ENCODE peak calls at places on chromosomes 2 and 18, in seven cellular contexts. One of them, this sample, is unnamed.

GRCh38 chr2:63055510-63056308 is 5.1 kb downstream of the OTX1 start:
- DNase-seq in K562: no peak
- DNase-seq in GM23338: peak; percentile 62
- DNase-seq in neural progenitor cell: peak; percentile 67
- DNase-seq in mammary epithelial cell: no peak
- DNase-seq in DND-41: no peak
- DNase-seq in A673: no peak
- DNase-seq in this sample: no peak

GRCh38 chr2:240640939-240641338 is 15.7 kb downstream of the GPR35 start:
- DNase-seq in K562: peak; percentile 37
- DNase-seq in GM23338: peak; percentile 86
- DNase-seq in neural progenitor cell: peak; percentile 82
- DNase-seq in mammary epithelial cell: peak; percentile 21
- DNase-seq in DND-41: no peak
- DNase-seq in A673: peak; percentile 45
- DNase-seq in this sample: no peak

GRCh38 chr2:38128653-38129052 is 52.7 kb upstream of the CYP1B1 start:
- DNase-seq in K562: no peak
- DNase-seq in GM23338: no peak
- DNase-seq in neural progenitor cell: no peak
- DNase-seq in mammary epithelial cell: no peak
- DNase-seq in DND-41: no peak
- DNase-seq in A673: no peak
- DNase-seq in this sample: peak; percentile 48

GRCh38 chr2:225282858-225283693 is 116.4 kb upstream of the NYAP2 start:
- DNase-seq in K562: peak; percentile 8
- DNase-seq in GM23338: peak; percentile 76
- DNase-seq in neural progenitor cell: peak; percentile 58
- DNase-seq in mammary epithelial cell: peak; percentile 16
- DNase-seq in DND-41: peak; percentile 12
- DNase-seq in A673: peak; percentile 53
- DNase-seq in this sample: no peak

GRCh38 chr18:10406172-10406663 is 48.2 kb upstream of the APCDD1 start:
- DNase-seq in K562: no peak
- DNase-seq in GM23338: peak; percentile 18
- DNase-seq in neural progenitor cell: peak; percentile 46
- DNase-seq in mammary epithelial cell: no peak
- DNase-seq in DND-41: no peak
- DNase-seq in A673: peak; percentile 44
- DNase-seq in this sample: no peak

GRCh38 chr2:205936446-205936845 is 149.5 kb downstream of the INO80D start:
- DNase-seq in K562: no peak
- DNase-seq in GM23338: no peak
- DNase-seq in neural progenitor cell: peak; percentile 18
- DNase-seq in mammary epithelial cell: no peak
- DNase-seq in DND-41: no peak
- DNase-seq in A673: no peak
- DNase-seq in this sample: no peak

GRCh38 chr2:186718122-186718521 is 24.3 kb downstream of the FAM171B start:
- DNase-seq in K562: no peak
- DNase-seq in GM23338: no peak
- DNase-seq in neural progenitor cell: peak; percentile 35
- DNase-seq in mammary epithelial cell: no peak
- DNase-seq in DND-41: no peak
- DNase-seq in A673: no peak
- DNase-seq in this sample: no peak

GRCh38 chr18:45617284-45617683 is 2.0 kb downstream of the SLC14A2 start:
- DNase-seq in K562: peak; percentile 9
- DNase-seq in GM23338: no peak
- DNase-seq in neural progenitor cell: no peak
- DNase-seq in mammary epithelial cell: peak; percentile 89
- DNase-seq in DND-41: no peak
- DNase-seq in A673: no peak
- DNase-seq in this sample: no peak

GRCh38 chr2:229370484-229370883 is 99.4 kb upstream of the PID1 start:
- DNase-seq in K562: no peak
- DNase-seq in GM23338: no peak
- DNase-seq in neural progenitor cell: no peak
- DNase-seq in mammary epithelial cell: no peak
- DNase-seq in DND-41: no peak
- DNase-seq in A673: no peak
- DNase-seq in this sample: no peak

GRCh38 chr18:29406996-29407395 is 1230.1 kb upstream of the CDH2 start:
- DNase-seq in K562: no peak
- DNase-seq in GM23338: no peak
- DNase-seq in neural progenitor cell: no peak
- DNase-seq in mammary epithelial cell: no peak
- DNase-seq in DND-41: no peak
- DNase-seq in A673: no peak
- DNase-seq in this sample: no peak

GRCh38 chr2:160062283-160063005 is at the start of gene PLA2R1:
- DNase-seq in K562: no peak
- DNase-seq in GM23338: peak; percentile 76
- DNase-seq in neural progenitor cell: peak; percentile 78
- DNase-seq in mammary epithelial cell: peak; percentile 39
- DNase-seq in DND-41: no peak
- DNase-seq in A673: peak; percentile 9
- DNase-seq in this sample: no peak
- TF ChIP-seq EZH2 in K562: no peak
- TF ChIP-seq EZH2 in GM23338: no peak
- TF ChIP-seq EZH2 in neural progenitor cell: peak; percentile 52
- TF ChIP-seq EZH2 in mammary epithelial cell: no peak
- TF ChIP-seq EZH2 in DND-41: no peak
- TF ChIP-seq EZH2 in A673: no peak
- TF ChIP-seq EZH2 in this sample: no peak

DNA sequence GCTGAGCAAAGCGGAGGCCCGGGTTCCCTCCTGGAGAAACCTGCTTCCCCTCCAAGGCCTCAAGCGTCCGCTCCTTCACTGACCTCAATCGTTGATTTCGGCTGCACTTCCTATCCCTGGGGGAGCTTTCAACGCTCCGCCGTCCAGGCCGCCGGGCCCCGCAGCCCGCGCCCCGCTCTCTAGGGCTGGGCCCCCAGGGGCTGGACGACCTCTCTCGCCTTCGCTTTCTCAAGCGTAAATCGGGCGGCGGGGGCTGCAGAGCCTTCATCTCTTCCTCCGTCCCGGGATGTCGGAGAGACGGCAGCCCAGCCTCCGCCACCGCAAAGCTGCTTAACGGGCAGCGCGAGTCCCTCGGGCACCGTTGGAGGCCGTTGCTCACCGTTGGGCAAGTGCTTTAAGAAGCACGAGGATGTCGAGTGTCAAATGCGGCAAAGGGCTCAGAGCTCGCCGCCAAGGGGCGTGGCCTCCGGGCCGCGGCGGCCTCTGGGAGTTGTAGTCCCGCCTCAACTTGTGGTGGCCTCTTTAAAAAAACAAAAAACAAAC is 8.5 kb downstream of the HES6 start:
- DNase-seq in K562: peak; percentile 76
- DNase-seq in GM23338: peak; percentile 90
- DNase-seq in neural progenitor cell: peak; percentile 93
- DNase-seq in mammary epithelial cell: peak; percentile 51
- DNase-seq in DND-41: no peak
- DNase-seq in A673: no peak
- DNase-seq in this sample: no peak
- TF ChIP-seq EZH2 in K562: no peak
- TF ChIP-seq EZH2 in GM23338: no peak
- TF ChIP-seq EZH2 in neural progenitor cell: peak; percentile 65
- TF ChIP-seq EZH2 in mammary epithelial cell: no peak
- TF ChIP-seq EZH2 in DND-41: no peak
- TF ChIP-seq EZH2 in A673: no peak
- TF ChIP-seq EZH2 in this sample: no peak

GRCh38 chr2:231334179-231334930 is 61.2 kb upstream of the B3GNT7 start:
- DNase-seq in K562: no peak
- DNase-seq in GM23338: no peak
- DNase-seq in neural progenitor cell: no peak
- DNase-seq in mammary epithelial cell: no peak
- DNase-seq in DND-41: no peak
- DNase-seq in A673: no peak
- DNase-seq in this sample: no peak

GRCh38 chr2:231332872-231333500 is 62.5 kb upstream of the B3GNT7 start:
- DNase-seq in K562: no peak
- DNase-seq in GM23338: no peak
- DNase-seq in neural progenitor cell: no peak
- DNase-seq in mammary epithelial cell: peak; percentile 31
- DNase-seq in DND-41: no peak
- DNase-seq in A673: no peak
- DNase-seq in this sample: no peak

GRCh38 chr2:231330311-231330710 is 65.2 kb upstream of the B3GNT7 start:
- DNase-seq in K562: no peak
- DNase-seq in GM23338: no peak
- DNase-seq in neural progenitor cell: no peak
- DNase-seq in mammary epithelial cell: no peak
- DNase-seq in DND-41: no peak
- DNase-seq in A673: no peak
- DNase-seq in this sample: no peak

GRCh38 chr2:231331533-231331932 is 64.0 kb upstream of the B3GNT7 start:
- DNase-seq in K562: no peak
- DNase-seq in GM23338: no peak
- DNase-seq in neural progenitor cell: no peak
- DNase-seq in mammary epithelial cell: no peak
- DNase-seq in DND-41: no peak
- DNase-seq in A673: no peak
- DNase-seq in this sample: no peak

DNA sequence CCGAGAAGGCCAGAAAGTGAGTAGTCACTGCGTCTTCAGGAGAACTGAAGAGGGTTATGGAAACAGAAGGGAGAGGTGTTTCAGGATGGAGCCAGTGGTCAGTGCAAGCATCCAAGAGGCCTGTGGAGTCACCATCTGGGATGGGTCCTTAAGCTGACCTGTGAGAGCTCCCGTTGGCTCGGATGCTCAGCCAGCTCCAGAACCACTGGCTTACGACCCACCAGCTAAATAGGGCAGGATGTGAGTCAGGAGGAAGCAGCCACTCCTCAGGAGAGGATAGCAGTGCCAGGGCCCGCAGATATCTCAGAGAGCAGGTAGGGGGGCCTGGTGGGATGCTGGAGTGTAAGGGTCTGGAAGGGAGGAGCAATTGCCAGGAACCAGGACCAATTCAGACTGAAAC is 63.1 kb upstream of the B3GNT7 start:
- DNase-seq in K562: no peak
- DNase-seq in GM23338: no peak
- DNase-seq in neural progenitor cell: no peak
- DNase-seq in mammary epithelial cell: no peak
- DNase-seq in DND-41: no peak
- DNase-seq in A673: no peak
- DNase-seq in this sample: no peak
- TF ChIP-seq EZH2 in K562: no peak
- TF ChIP-seq EZH2 in GM23338: no peak
- TF ChIP-seq EZH2 in neural progenitor cell: no peak
- TF ChIP-seq EZH2 in mammary epithelial cell: no peak
- TF ChIP-seq EZH2 in DND-41: no peak
- TF ChIP-seq EZH2 in A673: no peak
- TF ChIP-seq EZH2 in this sample: no peak

DNA sequence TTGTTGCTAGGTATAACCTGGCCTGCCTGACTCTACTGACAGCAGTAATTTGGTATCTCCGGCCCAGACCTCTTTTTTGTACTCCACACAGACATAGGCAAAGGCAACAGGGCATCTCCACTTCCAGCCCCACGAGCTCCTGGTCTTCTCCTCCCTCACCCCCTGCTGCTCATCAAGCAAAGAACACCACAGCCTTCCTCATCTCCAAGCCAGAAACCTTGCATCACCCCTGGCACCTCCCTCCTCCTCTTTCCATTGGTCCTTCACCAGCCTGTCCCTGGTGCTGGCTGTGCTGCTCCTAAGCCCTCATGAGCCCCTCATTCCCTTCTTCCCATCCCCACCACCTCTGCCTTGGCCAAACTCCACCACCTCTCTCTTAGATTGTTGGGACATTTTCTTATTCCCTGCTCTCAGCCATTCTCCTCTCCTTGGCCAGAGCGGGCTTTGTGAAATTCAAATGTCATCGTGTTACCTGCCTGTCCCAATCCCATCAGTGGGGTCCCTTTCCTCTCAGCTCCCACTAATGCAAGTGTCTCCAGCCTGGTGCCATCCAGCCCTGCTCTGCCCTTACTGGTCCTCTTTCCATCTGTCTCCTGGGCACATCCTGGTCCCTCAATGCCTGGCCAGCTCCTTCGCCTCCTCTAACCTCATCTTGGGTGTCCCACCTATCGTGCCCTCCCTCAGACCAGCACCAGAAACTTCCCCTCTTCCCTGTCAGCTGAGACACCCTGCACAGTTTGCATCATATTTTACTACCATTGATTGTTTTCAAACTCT is 77.4 kb downstream of the INHBB start:
- DNase-seq in K562: no peak
- DNase-seq in GM23338: no peak
- DNase-seq in neural progenitor cell: no peak
- DNase-seq in mammary epithelial cell: no peak
- DNase-seq in DND-41: no peak
- DNase-seq in A673: no peak
- DNase-seq in this sample: no peak
- TF ChIP-seq EZH2 in K562: no peak
- TF ChIP-seq EZH2 in GM23338: no peak
- TF ChIP-seq EZH2 in neural progenitor cell: no peak
- TF ChIP-seq EZH2 in mammary epithelial cell: no peak
- TF ChIP-seq EZH2 in DND-41: no peak
- TF ChIP-seq EZH2 in A673: no peak
- TF ChIP-seq EZH2 in this sample: no peak

DNA sequence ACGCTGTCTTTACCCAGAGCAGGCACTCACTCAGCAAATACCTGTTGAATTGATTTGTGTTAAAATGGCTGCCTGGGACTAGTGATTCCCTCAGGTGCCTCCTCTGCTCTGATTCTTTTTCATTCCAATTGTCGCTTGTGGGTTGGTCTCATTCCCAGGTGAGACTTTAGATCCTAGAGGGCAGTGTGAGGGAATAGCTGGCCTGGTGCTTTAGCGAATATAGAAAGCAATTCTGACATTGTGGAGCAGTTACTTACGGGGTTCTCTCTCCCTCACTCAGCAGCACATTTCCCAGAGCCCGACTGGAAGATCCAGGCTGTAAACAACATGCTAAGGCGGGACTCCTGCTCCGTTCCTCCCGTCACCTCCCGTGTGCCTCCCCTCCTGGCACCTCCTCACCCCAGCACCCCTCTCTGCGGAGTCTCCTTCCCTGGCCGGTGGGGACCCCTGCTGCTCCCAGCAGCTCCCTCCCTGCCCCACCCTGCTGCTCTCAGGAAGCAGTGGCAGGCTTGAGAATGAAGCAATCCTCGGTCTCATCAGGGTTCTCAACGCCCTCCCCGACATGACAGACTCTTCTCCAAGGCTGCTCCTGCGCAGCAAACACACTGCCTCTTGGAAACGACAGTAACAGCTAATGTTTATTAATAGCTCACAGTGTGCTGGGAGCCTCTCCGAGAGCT is 26.9 kb downstream of the CELF4 start:
- DNase-seq in K562: no peak
- DNase-seq in GM23338: peak; percentile 41
- DNase-seq in neural progenitor cell: no peak
- DNase-seq in mammary epithelial cell: no peak
- DNase-seq in DND-41: no peak
- DNase-seq in A673: no peak
- DNase-seq in this sample: no peak
- TF ChIP-seq EZH2 in K562: no peak
- TF ChIP-seq EZH2 in GM23338: no peak
- TF ChIP-seq EZH2 in neural progenitor cell: no peak
- TF ChIP-seq EZH2 in mammary epithelial cell: no peak
- TF ChIP-seq EZH2 in DND-41: no peak
- TF ChIP-seq EZH2 in A673: no peak
- TF ChIP-seq EZH2 in this sample: no peak

GRCh38 chr2:144517825-144518699 is 1.9 kb downstream of the ZEB2 start:
- DNase-seq in K562: no peak
- DNase-seq in GM23338: peak; percentile 53
- DNase-seq in neural progenitor cell: peak; percentile 54
- DNase-seq in mammary epithelial cell: no peak
- DNase-seq in DND-41: no peak
- DNase-seq in A673: peak; percentile 65
- DNase-seq in this sample: no peak
- TF ChIP-seq EZH2 in K562: no peak
- TF ChIP-seq EZH2 in GM23338: peak; percentile 82
- TF ChIP-seq EZH2 in neural progenitor cell: no peak
- TF ChIP-seq EZH2 in mammary epithelial cell: no peak
- TF ChIP-seq EZH2 in DND-41: no peak
- TF ChIP-seq EZH2 in A673: no peak
- TF ChIP-seq EZH2 in this sample: no peak

This sample was measured in GM12878.